ENCODE peak calls at places on chromosomes 16 and 17, in eight cellular contexts. P is retinal pigment epithelial cell, C is omental fat pad, F is cardiac muscle cell, J is uterus, G is tibial artery, M is AG04450, U is dorsolateral prefrontal cortex. N is an unnamed sample.

GRCh38 chr17:17888821-17889220 is 52.0 kb upstream of the SREBF1 start:
- DNase-seq in C (no peak), G (no peak), F (no peak), M (no peak), U (no peak), P (no peak), J (no peak), N (no peak)

GRCh38 chr17:45144199-45145034 is 3.9 kb upstream of the HEXIM1 start:
- DNase-seq in U (no peak), G (peak), J (peak), C (no peak), M (no peak), P (no peak), F (peak), N (no peak)

GRCh38 chr16:2035431-2036199 is 8.9 kb downstream of the NHERF2 start:
- DNase-seq in F (peak), G (peak), M (peak), J (no peak), U (no peak), C (no peak), P (no peak), N (peak)

GRCh38 chr17:10294162-10294561 is 78.6 kb downstream of the MYH13 start:
- DNase-seq in J (no peak), M (no peak), C (no peak), P (no peak), G (no peak), F (no peak), U (no peak), N (no peak)

GRCh38 chr17:76755285-76755684 is 17.4 kb downstream of the MFSD11 start:
- DNase-seq in F (no peak), J (no peak), P (no peak), C (no peak), G (no peak), U (no peak), M (no peak), N (no peak)

GRCh38 chr17:2058521-2059124 is 3.7 kb downstream of the HIC1 start:
- DNase-seq in U (no peak), J (peak), C (no peak), G (peak), F (peak), P (no peak), M (no peak), N (no peak)

GRCh38 chr17:4607773-4608187 is 23.5 kb downstream of the SMTNL2 start:
- DNase-seq in P (peak), G (peak), C (peak), J (peak), F (peak), U (no peak), M (no peak), N (no peak)

GRCh38 chr17:5745091-5745820 is 160.9 kb upstream of the NLRP1 start:
- DNase-seq in U (no peak), G (no peak), J (no peak), F (no peak), P (no peak), M (no peak), C (no peak), N (no peak)

GRCh38 chr16:67016681-67017450 is 12.1 kb upstream of the CBFB start:
- DNase-seq in C (no peak), F (no peak), J (peak), U (peak), P (no peak), M (no peak), G (no peak), N (no peak)

GRCh38 chr16:88578446-88579313 is 8.5 kb downstream of the ZC3H18 start:
- DNase-seq in P (no peak), F (no peak), C (no peak), M (no peak), G (no peak), U (no peak), J (no peak), N (no peak)

GRCh38 chr17:38600416-38600815 is 5.3 kb downstream of the SRCIN1 start:
- DNase-seq in M (no peak), U (no peak), C (no peak), G (no peak), F (no peak), J (no peak), P (no peak), N (no peak)

GRCh38 chr16:19090916-19091315 is 22.8 kb upstream of the ITPRIPL2 start:
- DNase-seq in J (no peak), C (no peak), P (no peak), U (no peak), F (no peak), G (no peak), M (no peak), N (no peak)

GRCh38 chr17:40602445-40603443 is 37.5 kb upstream of the CCR7 start:
- DNase-seq in J (no peak), M (no peak), P (no peak), C (no peak), G (no peak), U (no peak), F (no peak), N (peak)

GRCh38 chr17:10021239-10021638 is 116.2 kb upstream of the RCVRN start:
- DNase-seq in G (peak), M (no peak), C (no peak), U (peak), F (peak), P (no peak), J (no peak), N (no peak)

GRCh38 chr17:55911186-55911585 is 160.3 kb downstream of the PCTP start:
- DNase-seq in P (no peak), F (no peak), G (no peak), C (no peak), M (no peak), U (no peak), J (no peak), N (no peak)

GRCh38 chr17:9346296-9346926 is 229.2 kb downstream of the STX8 start:
- DNase-seq in J (no peak), F (peak), M (no peak), G (no peak), U (no peak), C (no peak), P (no peak), N (no peak)

GRCh38 chr16:70747703-70748631 is 53.0 kb downstream of the VAC14 start:
- DNase-seq in G (no peak), J (no peak), U (no peak), F (peak), P (peak), M (no peak), C (no peak), N (no peak)

GRCh38 chr16:67284699-67285646 is 5.6 kb downstream of the PLEKHG4 start:
- DNase-seq in C (no peak), F (peak), U (no peak), P (no peak), M (no peak), J (no peak), G (no peak), N (no peak)

GRCh38 chr17:42122371-42123303 is at the start of gene HSPB9:
- DNase-seq in J (no peak), F (peak), P (no peak), C (no peak), U (no peak), G (no peak), M (no peak), N (no peak)

GRCh38 chr17:70848785-70849184 is 679.5 kb downstream of the KCNJ2 start:
- DNase-seq in F (peak), P (peak), U (no peak), C (no peak), M (peak), G (no peak), J (no peak), N (no peak)

GRCh38 chr16:1073566-1074378 is 1.2 kb downstream of the SSTR5 start:
- DNase-seq in G (no peak), M (no peak), F (no peak), J (no peak), U (no peak), P (no peak), C (no peak), N (no peak)

GRCh38 chr16:63776437-63776836 is 1345.4 kb downstream of the CDH11 start:
- DNase-seq in P (no peak), C (no peak), J (no peak), G (no peak), F (no peak), M (no peak), U (no peak), N (no peak)

GRCh38 chr17:79905832-79906231 is 66.6 kb upstream of the CBX4 start:
- DNase-seq in C (no peak), M (no peak), U (no peak), F (no peak), P (no peak), G (no peak), J (no peak), N (no peak)

GRCh38 chr17:40490289-40490853 is 11.1 kb downstream of the TNS4 start:
- DNase-seq in C (no peak), F (peak), U (peak), J (peak), G (peak), M (peak), P (no peak), N (no peak)

GRCh38 chr16:58026139-58026704 is 668 bp downstream of the MMP15 start:
- DNase-seq in M (no peak), F (peak), P (no peak), G (no peak), J (no peak), C (no peak), U (no peak), N (no peak)

GRCh38 chr17:45131616-45132301 is 556 bp downstream of the PLCD3 start:
- DNase-seq in M (no peak), U (no peak), F (peak), J (peak), G (no peak), C (no peak), P (no peak), N (no peak)

GRCh38 chr17:41284043-41284442 is 8.5 kb downstream of the KRTAP9-7 start:
- DNase-seq in P (peak), J (no peak), G (no peak), U (no peak), M (peak), C (no peak), F (no peak), N (no peak)

GRCh38 chr17:51298508-51299371 is 38.4 kb downstream of the UTP18 start:
- DNase-seq in U (no peak), P (no peak), G (no peak), F (peak), C (no peak), M (peak), J (no peak), N (no peak)

GRCh38 chr16:11133344-11133921 is 122.6 kb downstream of the SOCS1 start:
- DNase-seq in G (peak), P (peak), F (peak), C (no peak), M (peak), U (no peak), J (peak), N (peak)

GRCh38 chr16:4293822-4294457 is 21.1 kb upstream of the TFAP4 start:
- DNase-seq in P (no peak), F (peak), C (no peak), M (no peak), U (peak), J (peak), G (peak), N (peak)

GRCh38 chr16:48539485-48540221 is 70.3 kb downstream of the N4BP1 start:
- DNase-seq in P (no peak), F (no peak), U (no peak), J (no peak), G (no peak), C (no peak), M (no peak), N (peak)

GRCh38 chr17:13425390-13425789 is 176.3 kb downstream of the HS3ST3A1 start:
- DNase-seq in M (no peak), P (no peak), C (no peak), F (no peak), U (no peak), G (no peak), J (no peak), N (no peak)

GRCh38 chr17:46968224-46968834 is 10.7 kb downstream of the RPRML start:
- DNase-seq in G (no peak), C (no peak), F (no peak), U (no peak), M (no peak), J (no peak), P (no peak), N (no peak)

GRCh38 chr16:88922114-88922825 is 54.7 kb downstream of the CBFA2T3 start:
- DNase-seq in C (peak), P (peak), M (peak), G (peak), J (peak), U (no peak), F (peak), N (no peak)

GRCh38 chr16:77955127-77955526 is 67.2 kb upstream of the CLEC3A start:
- DNase-seq in F (no peak), M (no peak), G (no peak), U (no peak), C (no peak), J (no peak), P (no peak), N (no peak)

DNA sequence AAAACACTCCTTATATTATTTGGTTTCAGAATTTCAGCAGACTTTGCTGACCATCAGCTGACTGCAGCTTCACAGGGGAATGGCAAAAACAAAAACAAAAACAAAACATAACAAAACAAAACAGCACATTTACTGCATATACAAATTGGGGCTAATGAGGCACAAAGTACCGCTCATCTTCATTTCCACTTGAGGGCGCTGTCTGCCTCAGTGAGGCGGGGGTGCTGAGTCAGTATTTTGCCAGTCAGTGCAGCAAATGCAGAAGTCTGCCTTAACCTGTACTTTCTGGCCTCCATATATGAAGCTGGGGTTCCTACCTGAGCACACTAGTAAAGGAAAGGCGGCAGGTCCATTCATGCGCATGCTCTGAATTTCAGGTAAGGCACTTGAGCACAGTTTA is 13.5 kb upstream of the DYNLRB2 start:
- DNase-seq in P (no peak), G (no peak), M (no peak), C (no peak), F (peak), U (no peak), J (no peak), N (no peak)
- TF ChIP-seq CTCF in P (peak), G (peak), M (peak), C (no peak), F (peak), U (no peak), J (no peak), N (peak)

GRCh38 chr16:84176192-84177053 is 10.4 kb downstream of the TAF1C start:
- DNase-seq in F (no peak), J (no peak), G (no peak), P (no peak), U (no peak), M (no peak), C (no peak), N (no peak)
- TF ChIP-seq CTCF in F (no peak), J (no peak), G (no peak), P (no peak), U (no peak), M (no peak), C (no peak), N (no peak)

GRCh38 chr16:79573071-79573470 is 27.5 kb downstream of the MAF start:
- DNase-seq in M (no peak), G (no peak), F (no peak), P (no peak), J (no peak), U (no peak), C (no peak), N (no peak)
- TF ChIP-seq CTCF in M (no peak), G (no peak), F (no peak), P (no peak), J (no peak), U (no peak), C (no peak), N (no peak)

DNA sequence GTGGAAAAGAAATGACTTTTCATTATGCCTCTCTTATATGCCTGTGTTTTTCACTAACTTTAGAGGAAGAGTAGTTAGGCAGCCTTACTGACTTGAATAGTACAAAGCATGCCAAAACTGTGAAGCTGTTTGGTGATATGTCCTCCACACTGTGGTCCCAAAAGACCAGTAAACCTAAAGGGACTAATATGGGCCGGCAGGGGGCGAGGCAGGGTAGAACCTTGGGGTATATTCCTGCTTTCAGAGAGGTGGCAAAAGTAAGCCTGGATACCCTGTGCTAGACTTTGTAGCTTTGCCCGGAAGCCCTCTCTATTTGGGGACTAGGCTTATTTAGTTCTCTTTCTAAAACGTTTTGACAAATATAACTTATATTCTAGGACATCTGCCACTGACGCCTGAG is 36.5 kb upstream of the VWA3A start:
- DNase-seq in U (no peak), P (no peak), G (no peak), F (no peak), M (no peak), J (no peak), C (no peak), N (no peak)
- TF ChIP-seq CTCF in U (no peak), P (peak), G (no peak), F (peak), M (no peak), J (no peak), C (no peak), N (no peak)

GRCh38 chr17:22703204-22703603 is 1010.9 kb downstream of the KCNJ18 start:
- DNase-seq in G (no peak), M (no peak), C (no peak), F (no peak), J (no peak), P (no peak), U (no peak), N (peak)
- TF ChIP-seq CTCF in G (no peak), M (no peak), C (no peak), F (no peak), J (no peak), P (no peak), U (no peak), N (no peak)

GRCh38 chr16:56038564-56039098 is 152.7 kb upstream of the GNAO1 start:
- DNase-seq in U (no peak), M (no peak), P (no peak), J (no peak), G (no peak), C (no peak), F (no peak), N (no peak)

GRCh38 chr16:56047307-56048234 is 143.7 kb upstream of the GNAO1 start:
- DNase-seq in F (no peak), U (no peak), M (no peak), P (no peak), J (no peak), C (no peak), G (no peak), N (no peak)

GRCh38 chr16:56042416-56042815 is 148.9 kb upstream of the GNAO1 start:
- DNase-seq in M (no peak), G (no peak), J (no peak), C (no peak), F (no peak), U (no peak), P (no peak), N (no peak)

DNA sequence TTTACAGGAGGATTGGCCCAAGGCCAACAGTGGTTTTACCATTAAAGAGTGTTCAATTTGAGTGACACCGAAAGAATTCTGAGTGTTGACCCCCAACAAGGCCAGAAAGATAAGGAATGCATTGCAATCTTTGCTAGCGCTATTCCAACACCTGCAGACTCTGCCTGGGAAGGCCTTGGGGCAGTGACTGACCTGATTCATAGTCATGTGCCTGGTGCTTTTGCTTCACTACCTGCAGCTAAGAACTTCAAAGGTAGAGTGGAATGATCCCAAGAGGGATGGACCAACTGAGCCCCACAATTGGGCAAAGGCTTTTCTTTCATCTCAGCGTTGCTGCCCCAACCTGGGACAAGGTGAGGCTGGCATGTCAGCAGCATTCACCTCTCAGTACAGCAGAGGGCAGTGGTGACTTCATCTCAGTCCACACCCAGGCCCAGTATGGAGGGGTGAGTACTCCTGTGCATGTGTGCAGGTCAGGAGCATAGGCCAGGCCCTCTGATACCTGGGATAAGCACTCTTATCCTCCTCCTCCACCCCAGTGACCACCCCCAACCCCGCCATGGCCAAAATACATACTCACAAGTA is 149.6 kb upstream of the GNAO1 start:
- DNase-seq in C (no peak), G (no peak), F (no peak), M (no peak), U (no peak), P (no peak), J (no peak), N (no peak)
- TF ChIP-seq CTCF in C (no peak), G (peak), F (no peak), M (no peak), U (peak), P (no peak), J (no peak), N (peak)

DNA sequence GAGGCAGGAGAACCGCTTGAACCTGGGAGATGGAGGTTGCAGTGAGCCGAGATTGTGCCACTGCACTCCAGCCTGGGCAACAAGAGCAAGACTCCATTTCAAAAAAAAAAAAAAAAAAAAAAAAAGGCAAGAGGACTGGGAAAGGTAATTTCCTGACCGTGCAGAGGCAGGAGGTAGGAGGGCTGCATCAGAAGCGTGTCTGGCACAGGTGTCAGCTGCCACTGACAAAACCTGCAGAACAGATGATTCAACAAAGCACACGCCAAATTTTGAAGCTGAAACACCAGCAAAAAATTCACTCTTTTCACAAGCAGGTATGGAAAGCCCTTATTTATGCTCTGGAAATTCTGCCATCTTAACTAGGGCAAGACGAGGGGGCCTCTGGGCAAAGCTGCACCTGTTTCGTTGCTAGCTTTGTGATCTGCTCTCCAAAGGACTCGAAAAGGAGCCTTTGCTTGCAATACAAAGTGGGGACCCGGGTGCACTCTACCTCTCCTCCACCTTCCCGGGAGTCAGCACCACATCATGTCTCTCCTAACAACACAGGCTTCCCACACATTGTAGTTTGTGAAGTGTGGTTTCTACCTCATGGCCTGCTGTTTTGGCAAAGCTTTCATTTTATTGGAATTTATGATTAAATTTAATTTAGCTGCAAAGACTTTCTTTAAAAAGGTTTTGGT is 33.7 kb downstream of the USP22 start:
- DNase-seq in M (no peak), C (no peak), J (no peak), U (no peak), P (no peak), F (no peak), G (no peak), N (no peak)
- TF ChIP-seq CTCF in M (no peak), C (no peak), J (no peak), U (no peak), P (no peak), F (no peak), G (no peak), N (no peak)